ENCODE peak calls at places on chromosomes 4 and X, in eight cellular contexts. Z, H, C, X, M, E, L and K are unnamed samples.

GRCh38 chr4:26821677-26822503 is 38.8 kb upstream of the STIM2 start:
- DNase-seq in Z (no peak), H (no peak), C (no peak), X (no peak), M (no peak), E (no peak), L (no peak), K (no peak)

GRCh38 chrX:48107717-48108116 is 22.7 kb upstream of the SPACA5B start:
- DNase-seq in Z (no peak), H (no peak), C (no peak), X (no peak), M (no peak), E (no peak), L (no peak), K (no peak)

GRCh38 chrX:111719426-111720210 is 38.6 kb downstream of the ALG13 start:
- DNase-seq in Z (no peak), H (peak), C (peak), X (no peak), M (no peak), E (peak), L (no peak), K (no peak)

GRCh38 chr4:30718889-30719252 is 1.3 kb upstream of the PCDH7 start:
- DNase-seq in Z (no peak), H (peak), C (peak), X (no peak), M (no peak), E (no peak), L (no peak), K (no peak)

GRCh38 chr4:153114771-153115321 is 89.4 kb upstream of the TRIM2 start:
- DNase-seq in Z (peak), H (peak), C (peak), X (peak), M (no peak), E (no peak), L (no peak), K (peak)

GRCh38 chrX:72348247-72348979 is 42.7 kb upstream of the CITED1 start:
- DNase-seq in Z (no peak), H (no peak), C (no peak), X (no peak), M (no peak), E (no peak), L (no peak), K (no peak)

GRCh38 chr4:58825278-58825677 is 1715.1 kb upstream of the IGFBP7 start:
- DNase-seq in Z (no peak), H (no peak), C (no peak), X (no peak), M (no peak), E (no peak), L (no peak), K (no peak)

GRCh38 chrX:11187001-11187400 is 75.9 kb downstream of the HCCS start:
- DNase-seq in Z (no peak), H (no peak), C (no peak), X (no peak), M (no peak), E (no peak), L (no peak), K (no peak)

GRCh38 chrX:137930562-137930961 is 364.6 kb downstream of the ZIC3 start:
- DNase-seq in Z (no peak), H (no peak), C (no peak), X (no peak), M (no peak), E (no peak), L (no peak), K (no peak)

GRCh38 chr4:129641179-129641578 is 545.2 kb downstream of the C4orf33 start:
- DNase-seq in Z (peak), H (peak), C (peak), X (peak), M (peak), E (peak), L (peak), K (peak)

GRCh38 chrX:76617020-76617419 is 189.5 kb downstream of the MAGEE1 start:
- DNase-seq in Z (no peak), H (no peak), C (no peak), X (no peak), M (no peak), E (no peak), L (no peak), K (no peak)

GRCh38 chrX:102113367-102113766 is 12.1 kb upstream of the TCEAL2 start:
- DNase-seq in Z (no peak), H (no peak), C (no peak), X (no peak), M (no peak), E (no peak), L (no peak), K (no peak)

GRCh38 chr4:188214861-188215260 is 75.6 kb downstream of the TRIML1 start:
- DNase-seq in Z (no peak), H (no peak), C (no peak), X (no peak), M (no peak), E (no peak), L (no peak), K (no peak)

GRCh38 chrX:96006281-96006680 is 678.4 kb upstream of the DIAPH2 start:
- DNase-seq in Z (no peak), H (no peak), C (no peak), X (no peak), M (no peak), E (no peak), L (no peak), K (no peak)

GRCh38 chr4:173505924-173506779 is 23.9 kb downstream of the HAND2 start:
- DNase-seq in Z (peak), H (peak), C (peak), X (no peak), M (peak), E (peak), L (no peak), K (no peak)

GRCh38 chrX:136047001-136047642 is 61.9 kb downstream of the SLC9A6 start:
- DNase-seq in Z (no peak), H (no peak), C (no peak), X (no peak), M (no peak), E (no peak), L (no peak), K (no peak)

GRCh38 chrX:151019837-151020236 is 36.7 kb downstream of the HMGB3 start:
- DNase-seq in Z (no peak), H (peak), C (peak), X (peak), M (no peak), E (no peak), L (no peak), K (no peak)

GRCh38 chr4:86096373-86096772 is 263.5 kb downstream of the MAPK10 start:
- DNase-seq in Z (no peak), H (no peak), C (no peak), X (no peak), M (no peak), E (no peak), L (no peak), K (no peak)